ENCODE peak calls at places on chromosomes 16 and 17, in nine cellular contexts. W is left ventricle myocardium inferior, F is kidney, I is Caco-2, H is testis, D is H9, O is transverse colon, X is astrocyte, Q is body of pancreas. N is an unnamed sample.

GRCh38 chr16:81652798-81653505 is 126.1 kb upstream of the PLCG2 start:
- DNase-seq in Q (peak; percentile 36), H (no peak), X (no peak), F (no peak), O (peak; percentile 34), D (no peak), I (no peak), W (no peak), N (no peak)

GRCh38 chr17:50596191-50597037 is 35.9 kb downstream of the CACNA1G start:
- DNase-seq in X (no peak), O (peak; percentile 21), W (no peak), H (no peak), F (no peak), I (no peak), D (peak; percentile 92), Q (no peak), N (peak; percentile 37)

GRCh38 chr17:1108810-1109605 is 70.8 kb downstream of the ABR start:
- DNase-seq in D (no peak), X (peak; percentile 29), O (peak; percentile 67), W (peak; percentile 78), I (no peak), Q (peak; percentile 45), H (peak; percentile 45), F (peak; percentile 89), N (peak; percentile 81)

GRCh38 chr16:31072540-31073072 is 1.4 kb downstream of the ZNF668 start:
- DNase-seq in F (no peak), D (no peak), X (peak; percentile 42), W (no peak), O (peak; percentile 38), I (no peak), H (no peak), Q (no peak), N (peak; percentile 37)

GRCh38 chr17:77772899-77773358 is 185.6 kb upstream of the TNRC6C start:
- DNase-seq in F (no peak), W (no peak), I (no peak), X (no peak), Q (no peak), O (no peak), D (peak; percentile 73), H (no peak), N (no peak)

GRCh38 chr16:55605756-55606155 is 39.3 kb downstream of the CAPNS2 start:
- DNase-seq in D (no peak), O (no peak), H (no peak), W (no peak), I (no peak), X (peak; percentile 17), Q (no peak), F (no peak), N (no peak)

GRCh38 chr17:50298018-50298417 is 23.8 kb downstream of the TMEM92 start:
- DNase-seq in F (peak; percentile 27), I (no peak), Q (no peak), O (no peak), W (no peak), X (no peak), D (no peak), H (no peak), N (no peak)

GRCh38 chr16:58196898-58197313 is 1.0 kb downstream of the CSNK2A2 start:
- DNase-seq in W (no peak), X (peak; percentile 34), H (no peak), F (no peak), D (no peak), I (no peak), O (no peak), Q (no peak), N (peak; percentile 7)

GRCh38 chr17:68453991-68454665 is 3.2 kb downstream of the WIPI1 start:
- DNase-seq in Q (no peak), W (no peak), O (no peak), X (no peak), D (no peak), H (no peak), F (no peak), I (no peak), N (no peak)

GRCh38 chr17:59859444-59860025 is 33.2 kb downstream of the TUBD1 start:
- DNase-seq in W (no peak), F (no peak), I (no peak), X (peak; percentile 45), H (no peak), D (no peak), O (no peak), Q (no peak), N (no peak)

GRCh38 chr17:2749058-2749783 is at the start of gene CCDC92B:
- DNase-seq in F (no peak), W (no peak), X (no peak), D (peak; percentile 51), I (no peak), H (no peak), Q (no peak), O (no peak), N (no peak)

GRCh38 chr16:46763147-46763546 is 15.0 kb upstream of the MYLK3 start:
- DNase-seq in W (peak; percentile 84), F (no peak), D (no peak), Q (no peak), H (no peak), O (no peak), I (no peak), X (peak; percentile 17), N (no peak)

GRCh38 chr17:58679263-58680037 is 12.4 kb downstream of the TEX14 start:
- DNase-seq in Q (no peak), O (no peak), W (no peak), F (no peak), I (peak; percentile 78), X (peak; percentile 51), H (no peak), D (peak; percentile 67), N (no peak)

GRCh38 chr16:50329446-50330189 is 39.2 kb downstream of the BRD7 start:
- DNase-seq in F (no peak), O (no peak), Q (no peak), X (no peak), D (no peak), I (no peak), H (no peak), W (no peak), N (no peak)

GRCh38 chr17:79073706-79074088 is 927 bp upstream of the ENGASE start:
- DNase-seq in O (peak; percentile 82), D (no peak), I (peak; percentile 72), W (no peak), X (no peak), Q (no peak), F (no peak), H (no peak), N (peak; percentile 72)

GRCh38 chr17:80704894-80705293 is 160.3 kb downstream of the RPTOR start:
- DNase-seq in F (no peak), Q (no peak), D (no peak), H (no peak), O (no peak), W (no peak), X (no peak), I (no peak), N (no peak)

DNA sequence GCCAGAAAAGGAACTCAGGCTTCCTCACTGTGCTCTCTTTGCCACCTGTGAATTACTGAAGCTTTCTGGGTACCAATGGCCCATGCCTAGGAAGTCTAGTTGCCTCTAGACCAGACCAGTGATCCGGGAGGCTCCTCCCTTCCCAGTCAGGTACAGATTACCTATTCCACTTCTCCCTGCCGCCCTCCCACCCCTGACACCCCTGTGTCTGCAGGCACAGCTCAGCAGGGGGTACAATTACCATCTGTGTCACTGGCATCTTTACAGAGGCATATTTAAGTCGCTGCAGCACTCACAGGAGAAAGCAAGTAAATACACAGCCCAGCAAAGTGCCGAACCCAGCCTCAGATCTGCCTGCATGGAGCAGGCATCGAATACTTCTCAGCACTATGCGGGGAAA is 5.3 kb upstream of the WSCD1 start:
- DNase-seq in D (no peak), W (no peak), I (no peak), Q (no peak), H (no peak), X (no peak), F (peak; percentile 27), O (no peak), N (no peak)
- H3K9me3 ChIP-seq in D (no peaks in the 10 kb centered on the region), W (no peaks in the 10 kb centered on the region), I (no peaks in the 10 kb centered on the region), Q (no peaks in the 10 kb centered on the region), H (no peaks in the 10 kb centered on the region), X (no peaks in the 10 kb centered on the region), F (no peaks in the 10 kb centered on the region), O (no peaks in the 10 kb centered on the region), N (no peaks in the 10 kb centered on the region)

DNA sequence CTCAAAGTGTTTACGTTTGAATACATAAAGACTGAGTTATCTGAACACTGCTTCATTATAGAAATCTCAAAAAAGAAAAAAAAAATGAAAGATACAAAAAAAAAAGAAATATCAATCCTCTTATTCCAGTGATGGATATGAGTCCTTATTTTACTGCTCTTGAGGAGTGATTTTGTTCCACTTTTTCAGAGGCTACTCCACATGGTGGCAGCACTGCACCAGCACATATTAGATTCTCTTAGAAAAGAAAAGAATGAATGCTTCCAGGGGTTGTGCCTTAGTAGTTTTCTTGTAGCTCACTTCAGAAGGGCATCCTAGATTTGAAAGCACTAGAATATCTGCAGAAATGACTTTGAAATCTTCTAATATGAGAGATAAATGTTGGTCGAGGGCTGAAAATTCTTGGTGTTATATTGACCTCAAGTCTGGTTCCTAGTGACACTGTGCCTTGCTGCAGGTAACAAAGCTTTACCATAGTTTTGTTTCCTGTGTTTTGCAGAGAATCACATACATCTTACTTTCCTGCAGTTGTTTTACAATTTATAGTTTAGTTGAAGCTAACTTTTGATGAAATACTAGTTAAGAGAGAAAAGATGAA is 25.9 kb downstream of the AP2B1 start:
- DNase-seq in F (no peak), Q (peak; percentile 64), X (peak; percentile 27), O (peak; percentile 35), D (no peak), W (no peak), I (no peak), H (peak; percentile 72), N (peak; percentile 61)
- TF ChIP-seq CTCF in F (peak; percentile 37), Q (peak; percentile 48), X (peak; percentile 76), O (peak; percentile 42), D (peak; percentile 77), W (peak; percentile 69), I (peak; percentile 79), H (peak; percentile 61), N (peak; percentile 81)

GRCh38 chr16:61419771-61420170 is 616.5 kb downstream of the CDH8 start:
- DNase-seq in H (no peak), O (no peak), D (no peak), X (no peak), Q (no peak), W (no peak), F (no peak), I (no peak), N (no peak)
- H3K9me3 ChIP-seq in H (no peaks in the 10 kb centered on the region), O (no peaks in the 10 kb centered on the region), D (no peaks in the 10 kb centered on the region), X (no peaks in the 10 kb centered on the region), Q (no peaks in the 10 kb centered on the region), W (no peaks in the 10 kb centered on the region), F (no peaks in the 10 kb centered on the region), I (no peaks in the 10 kb centered on the region), N (no peaks in the 10 kb centered on the region)

DNA sequence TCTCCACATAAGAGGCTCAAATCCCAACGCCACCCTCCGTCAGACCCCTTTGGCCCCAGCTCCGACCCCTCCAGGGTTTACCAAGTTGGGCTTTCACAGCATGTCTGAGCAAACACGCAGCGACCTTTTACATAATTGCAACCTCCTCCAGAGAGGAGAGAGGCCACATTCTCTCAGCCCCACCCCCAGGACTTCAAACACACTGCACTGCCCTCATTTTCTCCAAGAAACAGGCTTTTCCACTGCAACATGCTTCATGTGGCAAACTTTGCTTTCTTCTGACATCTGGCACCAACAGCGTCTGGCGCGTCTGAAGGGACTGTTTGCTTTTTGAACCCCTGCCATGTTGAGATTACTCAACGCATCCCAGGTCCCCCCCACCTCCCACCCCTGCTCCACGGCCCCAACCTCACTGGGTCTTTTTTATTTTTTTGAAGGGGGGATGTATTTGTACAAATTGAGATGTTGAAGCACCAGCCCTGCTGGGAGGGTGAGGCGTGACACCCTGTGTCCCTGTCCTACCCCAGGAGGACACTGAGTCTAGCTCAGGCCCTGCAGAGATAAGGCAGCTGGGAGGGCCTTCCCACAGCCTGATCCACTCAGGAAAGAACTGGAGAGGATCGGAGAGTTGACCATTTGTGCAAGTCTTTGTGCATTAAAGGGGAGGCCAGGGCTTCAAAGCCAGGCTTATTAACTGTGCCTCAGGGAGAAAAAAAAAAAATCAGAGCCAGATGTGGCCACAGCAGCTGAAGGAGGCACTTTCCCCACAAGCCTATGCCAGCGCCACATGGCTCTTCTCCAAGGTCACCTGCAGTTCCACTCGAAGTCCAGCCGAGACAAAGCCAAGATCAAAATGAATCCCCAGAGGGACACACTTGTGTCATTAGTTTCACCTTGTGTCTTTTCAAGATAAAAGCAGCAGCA is 29.7 kb downstream of the AXIN2 start:
- DNase-seq in I (peak; percentile 89), W (peak; percentile 60), D (no peak), X (peak; percentile 52), H (peak; percentile 69), Q (peak; percentile 48), O (peak; percentile 63), F (peak; percentile 88), N (peak; percentile 76)
- TF ChIP-seq CTCF in I (peak; percentile 41), W (peak; percentile 46), D (peak; percentile 37), X (no peak), H (no peak), Q (peak; percentile 16), O (peak; percentile 28), F (no peak), N (peak; percentile 31)